ENCODE peak calls at places on chromosome 6, in eight cellular contexts. Y is COR-L47, V is iris pigment epithelial cell, O is MV-4-11, H is endothelial cell, W is T-helper 1 cell, R is iPS-NIHi11, I is NT2/D1. G is an unnamed sample.
A peak's percentile ranks its signal among the peaks of the same experiment; 100 is the strongest.

GRCh38 chr6:131199568-131200272 is 64.5 kb downstream of the AKAP7 start:
- DNase-seq in Y (no peak), V (peak; percentile 79), O (peak; percentile 93), H (peak; percentile 47), W (peak; percentile 63), R (peak; percentile 72), I (no peak), G (peak; percentile 47)

GRCh38 chr6:109241199-109241598 is 141.1 kb downstream of the CD164 start:
- DNase-seq in Y (no peak), V (peak; percentile 55), O (peak; percentile 88), H (no peak), W (no peak), R (no peak), I (no peak), G (peak; percentile 12)

GRCh38 chr6:3227363-3228045 is at the start of gene TUBB2B:
- DNase-seq in Y (peak; percentile 96), V (peak; percentile 63), O (no peak), H (peak; percentile 75), W (no peak), R (peak; percentile 94), I (peak; percentile 76), G (peak; percentile 82)

GRCh38 chr6:4687989-4688947 is 87.9 kb upstream of the CDYL start:
- DNase-seq in Y (no peak), V (peak; percentile 90), O (peak; percentile 63), H (no peak), W (no peak), R (no peak), I (no peak), G (peak; percentile 85)

GRCh38 chr6:75751443-75751842 is 2.4 kb downstream of the MYO6 start:
- DNase-seq in Y (no peak), V (peak; percentile 66), O (no peak), H (no peak), W (no peak), R (no peak), I (no peak), G (peak; percentile 61)

GRCh38 chr6:26452631-26453030 is 5.1 kb upstream of the BTN2A1 start:
- DNase-seq in Y (no peak), V (no peak), O (no peak), H (no peak), W (no peak), R (no peak), I (no peak), G (no peak)

GRCh38 chr6:139308284-139308916 is 16.6 kb upstream of the TXLNB start:
- DNase-seq in Y (no peak), V (peak; percentile 43), O (peak; percentile 69), H (no peak), W (no peak), R (no peak), I (no peak), G (no peak)

GRCh38 chr6:169970306-169970988 is 219.0 kb downstream of the ERMARD start:
- DNase-seq in Y (no peak), V (no peak), O (no peak), H (no peak), W (no peak), R (peak; percentile 15), I (no peak), G (no peak)

GRCh38 chr6:113445201-113445600 is 411.9 kb upstream of the MARCKS start:
- DNase-seq in Y (no peak), V (no peak), O (no peak), H (no peak), W (no peak), R (no peak), I (no peak), G (no peak)

GRCh38 chr6:170456886-170457698 is 96.0 kb downstream of the PSMB1 start:
- DNase-seq in Y (no peak), V (no peak), O (no peak), H (no peak), W (no peak), R (no peak), I (no peak), G (no peak)

GRCh38 chr6:33375143-33375649 is 16.4 kb upstream of the KIFC1 start:
- DNase-seq in Y (no peak), V (peak; percentile 96), O (peak; percentile 74), H (no peak), W (no peak), R (no peak), I (no peak), G (peak; percentile 94)

GRCh38 chr6:90369024-90369519 is 72.4 kb upstream of the BACH2 start:
- DNase-seq in Y (no peak), V (peak; percentile 100), O (peak; percentile 97), H (no peak), W (no peak), R (peak; percentile 72), I (peak; percentile 82), G (peak; percentile 99)

GRCh38 chr6:157613011-157613522 is 210.0 kb upstream of the SNX9 start:
- DNase-seq in Y (no peak), V (peak; percentile 92), O (peak; percentile 54), H (no peak), W (no peak), R (no peak), I (no peak), G (peak; percentile 78)

GRCh38 chr6:74814440-74814839 is 391.4 kb downstream of the COL12A1 start:
- DNase-seq in Y (no peak), V (no peak), O (no peak), H (no peak), W (no peak), R (no peak), I (no peak), G (no peak)

GRCh38 chr6:143323729-143324465 is 126.6 kb downstream of the ADAT2 start:
- DNase-seq in Y (no peak), V (no peak), O (no peak), H (no peak), W (no peak), R (no peak), I (no peak), G (no peak)

GRCh38 chr6:125636671-125637070 is 112.8 kb upstream of the HEY2 start:
- DNase-seq in Y (no peak), V (no peak), O (no peak), H (no peak), W (no peak), R (no peak), I (no peak), G (no peak)

GRCh38 chr6:108200186-108200585 is 34.4 kb downstream of the NR2E1 start:
- DNase-seq in Y (no peak), V (no peak), O (no peak), H (no peak), W (no peak), R (no peak), I (no peak), G (no peak)

GRCh38 chr6:147180926-147181325 is 23.3 kb upstream of the STXBP5 start:
- DNase-seq in Y (no peak), V (no peak), O (no peak), H (no peak), W (no peak), R (no peak), I (no peak), G (no peak)

GRCh38 chr6:163985710-163986109 is 571.2 kb downstream of the QKI start:
- DNase-seq in Y (peak; percentile 40), V (peak; percentile 7), O (no peak), H (no peak), W (no peak), R (no peak), I (no peak), G (no peak)

GRCh38 chr6:157462956-157463742 is 82.2 kb downstream of the ZDHHC14 start:
- DNase-seq in Y (no peak), V (no peak), O (no peak), H (no peak), W (no peak), R (no peak), I (no peak), G (no peak)

GRCh38 chr6:105459049-105459448 is 56.2 kb upstream of the PREP start:
- DNase-seq in Y (no peak), V (peak; percentile 9), O (no peak), H (no peak), W (no peak), R (no peak), I (no peak), G (no peak)

G was measured in adipocyte.